ENCODE peak calls at places on chromosomes 12 and 14, in nine cellular contexts. A, O, N, P, K, M, S, Y and X are unnamed samples. For H3K4me1, the result is how much of the 10 kb centered on the place peaks cover.

GRCh38 chr12:89016970-89017778 is 335.1 kb downstream of the DUSP6 start:
- DNase-seq in A (no peak), O (peak), N (peak), P (peak), K (peak), M (peak), S (peak), Y (no peak), X (no peak)

GRCh38 chr14:39232554-39233415 is 930 bp upstream of the MIA2 start:
- DNase-seq in A (no peak), O (no peak), N (no peak), P (no peak), K (no peak), M (no peak), S (no peak), Y (no peak), X (no peak)

GRCh38 chr12:63292476-63293228 is 141.7 kb upstream of the AVPR1A start:
- DNase-seq in A (no peak), O (no peak), N (no peak), P (no peak), K (no peak), M (no peak), S (no peak), Y (no peak), X (no peak)

GRCh38 chr12:106108187-106108816 is 30.5 kb downstream of the NUAK1 start:
- DNase-seq in A (no peak), O (no peak), N (peak), P (no peak), K (no peak), M (no peak), S (peak), Y (no peak), X (no peak)

GRCh38 chr12:105482976-105483375 is 152.5 kb downstream of the C12orf75 start:
- DNase-seq in A (no peak), O (no peak), N (no peak), P (no peak), K (no peak), M (no peak), S (no peak), Y (no peak), X (no peak)

GRCh38 chr12:71233083-71233482 is 75.3 kb upstream of the TSPAN8 start:
- DNase-seq in A (no peak), O (no peak), N (no peak), P (no peak), K (no peak), M (no peak), S (no peak), Y (no peak), X (no peak)

GRCh38 chr12:1474567-1475153 is 119.7 kb downstream of the FBXL14 start:
- DNase-seq in A (no peak), O (no peak), N (no peak), P (no peak), K (peak), M (no peak), S (peak), Y (no peak), X (no peak)

GRCh38 chr14:80003138-80003537 is 208.2 kb downstream of the DIO2 start:
- DNase-seq in A (no peak), O (no peak), N (no peak), P (no peak), K (no peak), M (no peak), S (no peak), Y (no peak), X (no peak)

GRCh38 chr12:71685312-71685906 is 473 bp upstream of the TMEM19 start:
- DNase-seq in A (no peak), O (no peak), N (no peak), P (no peak), K (no peak), M (no peak), S (no peak), Y (no peak), X (no peak)

GRCh38 chr12:42698213-42698612 is 108.7 kb upstream of the PRICKLE1 start:
- DNase-seq in A (no peak), O (no peak), N (no peak), P (peak), K (peak), M (no peak), S (no peak), Y (no peak), X (no peak)

GRCh38 chr12:42798811-42799438 is 209.4 kb upstream of the PRICKLE1 start:
- DNase-seq in A (no peak), O (no peak), N (no peak), P (no peak), K (no peak), M (no peak), S (no peak), Y (no peak), X (no peak)

GRCh38 chr12:54954228-54954627 is 30.3 kb downstream of the TESPA1 start:
- DNase-seq in A (no peak), O (no peak), N (no peak), P (no peak), K (no peak), M (no peak), S (peak), Y (no peak), X (no peak)

GRCh38 chr12:93015970-93016751 is 87.1 kb upstream of the EEA1 start:
- DNase-seq in A (no peak), O (no peak), N (no peak), P (no peak), K (no peak), M (no peak), S (no peak), Y (no peak), X (no peak)

GRCh38 chr12:68140576-68140975 is 19.0 kb downstream of the IFNG start:
- DNase-seq in A (no peak), O (no peak), N (no peak), P (no peak), K (peak), M (no peak), S (peak), Y (no peak), X (no peak)

GRCh38 chr12:69527506-69528272 is 57.5 kb downstream of the FRS2 start:
- DNase-seq in A (no peak), O (no peak), N (no peak), P (no peak), K (no peak), M (no peak), S (no peak), Y (no peak), X (no peak)

GRCh38 chr12:105476616-105477015 is 146.1 kb downstream of the C12orf75 start:
- DNase-seq in A (no peak), O (no peak), N (no peak), P (no peak), K (no peak), M (no peak), S (no peak), Y (no peak), X (no peak)

GRCh38 chr14:64760916-64761315 is 56.7 kb downstream of the PLEKHG3 start:
- DNase-seq in A (no peak), O (peak), N (no peak), P (no peak), K (no peak), M (no peak), S (no peak), Y (peak), X (no peak)

GRCh38 chr14:23487216-23487615 is 17.7 kb downstream of the NGDN start:
- DNase-seq in A (no peak), O (no peak), N (no peak), P (no peak), K (no peak), M (no peak), S (no peak), Y (no peak), X (no peak)

GRCh38 chr12:84161296-84161695 is 751.3 kb downstream of the SLC6A15 start:
- DNase-seq in A (no peak), O (no peak), N (no peak), P (no peak), K (no peak), M (no peak), S (no peak), Y (no peak), X (no peak)

GRCh38 chr12:38279756-38280155 is 36.8 kb upstream of the ALG10B start:
- DNase-seq in A (no peak), O (no peak), N (no peak), P (no peak), K (no peak), M (no peak), S (no peak), Y (no peak), X (no peak)

GRCh38 chr14:51131516-51131915 is 36.6 kb upstream of the TRIM9 start:
- DNase-seq in A (no peak), O (no peak), N (no peak), P (no peak), K (no peak), M (no peak), S (peak), Y (no peak), X (no peak)

GRCh38 chr12:44816446-44817017 is 59.6 kb downstream of the NELL2 start:
- DNase-seq in A (no peak), O (no peak), N (no peak), P (no peak), K (peak), M (no peak), S (no peak), Y (no peak), X (no peak)

GRCh38 chr14:76763362-76764041 is 2.2 kb downstream of the VASH1 start:
- DNase-seq in A (no peak), O (no peak), N (no peak), P (no peak), K (no peak), M (peak), S (no peak), Y (no peak), X (no peak)

GRCh38 chr12:108143144-108143543 is 14.1 kb downstream of the WSCD2 start:
- DNase-seq in A (no peak), O (no peak), N (no peak), P (no peak), K (no peak), M (no peak), S (peak), Y (no peak), X (no peak)

GRCh38 chr14:77310041-77310440 is 10.6 kb downstream of the POMT2 start:
- DNase-seq in A (no peak), O (no peak), N (no peak), P (no peak), K (no peak), M (no peak), S (no peak), Y (no peak), X (no peak)

GRCh38 chr14:92459479-92460421 is 53.8 kb upstream of the RIN3 start:
- DNase-seq in A (no peak), O (no peak), N (peak), P (no peak), K (no peak), M (peak), S (no peak), Y (no peak), X (no peak)

GRCh38 chr12:86948851-86949250 is 692.7 kb upstream of the MGAT4C start:
- DNase-seq in A (no peak), O (no peak), N (no peak), P (no peak), K (no peak), M (no peak), S (no peak), Y (no peak), X (no peak)

GRCh38 chr14:93369393-93370266 is 22.6 kb downstream of the COX8C start:
- DNase-seq in A (no peak), O (no peak), N (no peak), P (no peak), K (no peak), M (no peak), S (no peak), Y (no peak), X (no peak)

GRCh38 chr12:49706351-49707126 is 666 bp downstream of the FMNL3 start:
- DNase-seq in A (no peak), O (peak), N (peak), P (no peak), K (peak), M (peak), S (peak), Y (peak), X (no peak)

GRCh38 chr14:31026076-31026394 is at the start of gene STRN3:
- DNase-seq in A (no peak), O (no peak), N (no peak), P (no peak), K (no peak), M (no peak), S (no peak), Y (no peak), X (no peak)

GRCh38 chr12:108649668-108650067 is 16.0 kb upstream of the SELPLG start:
- DNase-seq in A (no peak), O (no peak), N (no peak), P (no peak), K (no peak), M (no peak), S (no peak), Y (no peak), X (no peak)

GRCh38 chr14:50871914-50872732 is at the start of gene ABHD12B:
- DNase-seq in A (no peak), O (no peak), N (no peak), P (no peak), K (no peak), M (no peak), S (no peak), Y (no peak), X (no peak)

DNA sequence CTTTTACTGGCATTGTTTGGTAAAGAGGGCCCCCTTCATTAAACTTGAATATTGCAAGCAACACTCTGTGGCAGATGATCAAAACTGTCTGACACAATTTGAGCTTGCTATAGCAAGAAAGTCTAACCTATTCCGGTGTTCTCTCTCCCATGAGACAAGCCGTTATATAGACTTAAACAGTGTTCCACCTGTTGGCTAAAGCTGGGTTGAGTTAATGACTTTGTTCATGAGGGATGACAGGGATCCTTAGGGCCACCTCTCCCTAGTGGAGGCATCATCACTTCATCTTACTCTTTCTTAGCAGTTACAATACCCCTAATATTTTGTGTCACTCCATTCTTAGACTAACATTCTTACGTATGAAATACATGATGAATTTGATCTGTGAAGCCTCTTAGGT is 3.8 kb downstream of the EIF5 start:
- DNase-seq in A (no peak), O (no peak), N (no peak), P (no peak), K (no peak), M (no peak), S (no peak), Y (no peak), X (no peak)
- H3K27ac ChIP-seq in A (no peak), O (no peak), N (no peak), P (no peak), K (no peak), M (no peak), S (no peak), Y (no peak), X (no peak)

GRCh38 chr14:47675489-47676300 is at the start of gene MDGA2:
- DNase-seq in A (no peak), O (no peak), N (no peak), P (no peak), K (peak), M (no peak), S (peak), Y (no peak), X (no peak)
- H3K4me3 ChIP-seq in A (no peak), O (no peak), N (peak), P (peak), K (peak), M (no peak), S (peak), Y (peak), X (no peak)

GRCh38 chr12:110330124-110330523 is 49.1 kb downstream of the ATP2A2 start:
- DNase-seq in A (no peak), O (no peak), N (no peak), P (no peak), K (no peak), M (no peak), S (no peak), Y (no peak), X (no peak)
- H3K4me1 ChIP-seq in A (under half), O (under half), N (half or more), P (under half), K (under half), M (under half), S (under half), Y (under half), X (under half)

GRCh38 chr14:104749111-104749649 is 3.8 kb upstream of the SIVA1 start:
- DNase-seq in A (no peak), O (no peak), N (no peak), P (peak), K (no peak), M (no peak), S (peak), Y (no peak), X (no peak)

GRCh38 chr14:104749958-104750529 is 2.9 kb upstream of the SIVA1 start:
- DNase-seq in A (no peak), O (no peak), N (no peak), P (no peak), K (no peak), M (no peak), S (no peak), Y (no peak), X (no peak)

GRCh38 chr14:104746951-104747481 is 5.9 kb upstream of the SIVA1 start:
- DNase-seq in A (no peak), O (no peak), N (no peak), P (no peak), K (no peak), M (no peak), S (no peak), Y (no peak), X (no peak)

GRCh38 chr14:104746071-104746545 is 6.8 kb upstream of the SIVA1 start:
- DNase-seq in A (no peak), O (no peak), N (no peak), P (no peak), K (no peak), M (no peak), S (no peak), Y (no peak), X (no peak)

DNA sequence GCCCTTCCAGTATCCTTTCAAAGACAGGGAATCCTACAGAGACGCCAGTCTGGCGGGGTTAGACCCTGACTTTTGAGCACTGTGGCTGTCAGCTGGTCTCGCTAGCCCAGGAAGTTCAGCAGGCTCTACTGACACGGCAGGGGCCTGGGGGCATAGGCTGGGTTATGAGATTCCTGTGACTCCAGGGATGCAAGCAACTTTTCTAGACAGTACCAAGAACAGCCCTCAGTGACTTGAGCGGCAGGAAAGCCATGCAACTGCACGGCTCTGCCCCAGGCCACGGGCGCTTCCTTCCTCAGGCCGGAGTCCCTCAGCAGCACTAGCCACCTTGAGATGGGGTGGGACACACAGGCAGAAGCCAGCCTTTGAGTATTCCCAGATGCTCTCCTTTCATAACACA is 5.1 kb upstream of the SIVA1 start:
- DNase-seq in A (no peak), O (no peak), N (no peak), P (no peak), K (no peak), M (no peak), S (no peak), Y (no peak), X (no peak)
- H3K27ac ChIP-seq in A (peak), O (no peak), N (no peak), P (peak), K (no peak), M (no peak), S (no peak), Y (no peak), X (no peak)